ENCODE peak calls at places on chromosome X, in four cellular contexts. One of them, this sample, is unnamed.

GRCh38 chrX:72126539-72127140 is 5.1 kb downstream of the RTL5 start:
- DNase-seq in neural progenitor cell: peak; percentile 72
- DNase-seq in H9: peak; percentile 83
- DNase-seq in tibial artery: peak; percentile 92
- DNase-seq in this sample: peak; percentile 77

GRCh38 chrX:37755073-37755472 is 24.8 kb upstream of the CYBB start:
- DNase-seq in neural progenitor cell: no peak
- DNase-seq in H9: no peak
- DNase-seq in tibial artery: no peak
- DNase-seq in this sample: no peak

GRCh38 chrX:139559383-139560042 is 29.0 kb downstream of the F9 start:
- DNase-seq in neural progenitor cell: peak; percentile 75
- DNase-seq in H9: peak; percentile 39
- DNase-seq in tibial artery: no peak
- DNase-seq in this sample: peak; percentile 26

GRCh38 chrX:94400488-94400887 is 726.5 kb downstream of the FAM133A start:
- DNase-seq in neural progenitor cell: no peak
- DNase-seq in H9: peak; percentile 71
- DNase-seq in tibial artery: no peak
- DNase-seq in this sample: no peak

GRCh38 chrX:111928457-111928856 is 52.5 kb downstream of the TRPC5OS start:
- DNase-seq in neural progenitor cell: peak; percentile 58
- DNase-seq in H9: no peak
- DNase-seq in tibial artery: no peak
- DNase-seq in this sample: no peak

GRCh38 chrX:724256-724655 is 93.7 kb downstream of the SHOX start:
- DNase-seq in neural progenitor cell: no peak
- DNase-seq in H9: no peak
- DNase-seq in tibial artery: no peak
- DNase-seq in this sample: no peak

GRCh38 chrX:43968347-43968746 is 4.8 kb downstream of the NDP start:
- DNase-seq in neural progenitor cell: no peak
- DNase-seq in H9: no peak
- DNase-seq in tibial artery: no peak
- DNase-seq in this sample: no peak

GRCh38 chrX:87489071-87489470 is 28.5 kb upstream of the KLHL4 start:
- DNase-seq in neural progenitor cell: no peak
- DNase-seq in H9: no peak
- DNase-seq in tibial artery: no peak
- DNase-seq in this sample: no peak

GRCh38 chrX:11412715-11413623 is 119.8 kb downstream of the AMELX start:
- DNase-seq in neural progenitor cell: no peak
- DNase-seq in H9: no peak
- DNase-seq in tibial artery: peak; percentile 72
- DNase-seq in this sample: no peak

GRCh38 chrX:57643698-57644097 is 36.4 kb downstream of the NLRP2B start:
- DNase-seq in neural progenitor cell: no peak
- DNase-seq in H9: no peak
- DNase-seq in tibial artery: no peak
- DNase-seq in this sample: no peak

GRCh38 chrX:13762015-13762414 is 27.5 kb downstream of the OFD1 start:
- DNase-seq in neural progenitor cell: peak; percentile 30
- DNase-seq in H9: no peak
- DNase-seq in tibial artery: no peak
- DNase-seq in this sample: no peak

GRCh38 chrX:125646195-125646594 is 326.5 kb downstream of the TEX13C start:
- DNase-seq in neural progenitor cell: no peak
- DNase-seq in H9: no peak
- DNase-seq in tibial artery: no peak
- DNase-seq in this sample: no peak

GRCh38 chrX:108347800-108348199 is 90.4 kb downstream of the COL4A6 start:
- DNase-seq in neural progenitor cell: peak; percentile 76
- DNase-seq in H9: peak; percentile 73
- DNase-seq in tibial artery: no peak
- DNase-seq in this sample: no peak

GRCh38 chrX:65674351-65674893 is 7.0 kb downstream of the MSN start:
- DNase-seq in neural progenitor cell: no peak
- DNase-seq in H9: no peak
- DNase-seq in tibial artery: no peak
- DNase-seq in this sample: no peak

GRCh38 chrX:48975541-48975940 is 3.9 kb upstream of the KCND1 start:
- DNase-seq in neural progenitor cell: no peak
- DNase-seq in H9: no peak
- DNase-seq in tibial artery: no peak
- DNase-seq in this sample: no peak

GRCh38 chrX:132444936-132445335 is 43.9 kb downstream of the MBNL3 start:
- DNase-seq in neural progenitor cell: no peak
- DNase-seq in H9: no peak
- DNase-seq in tibial artery: no peak
- DNase-seq in this sample: no peak

GRCh38 chrX:48715066-48715465 is 18.5 kb downstream of the SUV39H1 start:
- DNase-seq in neural progenitor cell: no peak
- DNase-seq in H9: no peak
- DNase-seq in tibial artery: no peak
- DNase-seq in this sample: no peak

GRCh38 chrX:819684-820083 is 189.1 kb downstream of the SHOX start:
- DNase-seq in neural progenitor cell: no peak
- DNase-seq in H9: no peak
- DNase-seq in tibial artery: no peak
- DNase-seq in this sample: no peak

GRCh38 chrX:155143959-155144548 is 72.2 kb upstream of the VBP1 start:
- DNase-seq in neural progenitor cell: no peak
- DNase-seq in H9: no peak
- DNase-seq in tibial artery: no peak
- DNase-seq in this sample: no peak

GRCh38 chrX:51614353-51614752 is 4.4 kb downstream of the CENPVL3 start:
- DNase-seq in neural progenitor cell: peak; percentile 56
- DNase-seq in H9: peak; percentile 26
- DNase-seq in tibial artery: no peak
- DNase-seq in this sample: no peak

GRCh38 chrX:34849371-34849770 is 93.2 kb upstream of the FAM47B start:
- DNase-seq in neural progenitor cell: no peak
- DNase-seq in H9: no peak
- DNase-seq in tibial artery: no peak
- DNase-seq in this sample: no peak

GRCh38 chrX:130915302-130915701 is 12.3 kb upstream of the ENOX2 start:
- DNase-seq in neural progenitor cell: no peak
- DNase-seq in H9: no peak
- DNase-seq in tibial artery: no peak
- DNase-seq in this sample: no peak

GRCh38 chrX:12825801-12826200 is 34.6 kb downstream of the PRPS2 start:
- DNase-seq in neural progenitor cell: no peak
- DNase-seq in H9: no peak
- DNase-seq in tibial artery: no peak
- DNase-seq in this sample: peak; percentile 91

GRCh38 chrX:101265869-101266428 is 25.2 kb downstream of the TAF7L start:
- DNase-seq in neural progenitor cell: no peak
- DNase-seq in H9: no peak
- DNase-seq in tibial artery: no peak
- DNase-seq in this sample: peak; percentile 44

GRCh38 chrX:74383611-74384010 is 37.7 kb upstream of the SLC16A2 start:
- DNase-seq in neural progenitor cell: peak; percentile 44
- DNase-seq in H9: peak; percentile 57
- DNase-seq in tibial artery: no peak
- DNase-seq in this sample: peak; percentile 39

GRCh38 chrX:13078739-13079444 is 34.5 kb upstream of the FAM9C start:
- DNase-seq in neural progenitor cell: peak; percentile 20
- DNase-seq in H9: no peak
- DNase-seq in tibial artery: peak; percentile 80
- DNase-seq in this sample: peak; percentile 58

DNA sequence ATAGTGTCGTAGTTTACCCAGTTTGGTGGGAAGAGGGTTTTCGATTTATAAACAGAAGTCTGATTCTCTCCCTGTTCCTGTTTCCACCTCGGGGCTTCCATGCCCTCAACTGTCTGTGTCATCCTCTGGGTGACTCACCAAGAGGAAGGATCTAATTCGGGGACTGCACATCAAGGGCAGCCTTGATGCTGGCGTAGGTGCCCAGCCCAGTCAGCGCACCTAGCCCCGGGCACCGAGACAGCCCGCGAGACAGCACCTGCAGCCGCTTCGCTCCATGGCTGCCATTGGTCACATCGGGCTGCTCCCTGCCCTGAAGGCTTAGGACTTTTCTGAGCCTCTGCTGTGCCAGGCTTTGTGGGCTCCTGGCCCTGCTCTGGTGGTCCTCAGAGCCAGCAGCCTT is 7.8 kb downstream of the ABCD1 start:
- DNase-seq in neural progenitor cell: no peak
- DNase-seq in H9: no peak
- DNase-seq in tibial artery: no peak
- DNase-seq in this sample: no peak
- H3K9me3 ChIP-seq in neural progenitor cell: no peaks in the 10 kb centered on the region
- H3K9me3 ChIP-seq in H9: peaks cover 47% of the 10 kb centered on the region
- H3K9me3 ChIP-seq in tibial artery: peaks cover 5% of the 10 kb centered on the region
- H3K9me3 ChIP-seq in this sample: no peaks in the 10 kb centered on the region

DNA sequence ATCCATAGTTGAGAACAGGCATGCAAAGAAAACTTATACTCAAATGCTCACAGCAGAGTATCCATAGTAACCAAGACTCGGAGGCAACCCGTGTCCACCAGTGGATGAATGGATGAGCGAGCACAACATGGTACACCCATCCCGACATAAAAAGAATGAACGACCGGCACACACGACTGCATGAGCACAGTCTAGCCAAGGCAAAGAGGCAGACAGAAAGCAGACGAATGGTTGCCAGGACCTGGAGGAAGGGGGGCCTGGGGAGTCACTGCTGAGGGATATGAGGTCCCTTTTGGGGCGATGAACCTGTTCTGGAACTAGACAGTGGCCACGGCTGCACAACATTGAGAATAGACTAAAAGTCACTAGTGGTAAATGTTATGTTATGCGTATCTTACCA is 13.1 kb downstream of the PDZD4 start:
- DNase-seq in neural progenitor cell: no peak
- DNase-seq in H9: no peak
- DNase-seq in tibial artery: no peak
- DNase-seq in this sample: no peak
- H3K4me1 ChIP-seq in neural progenitor cell: peaks cover 11% of the 10 kb centered on the region
- H3K4me1 ChIP-seq in H9: no peaks in the 10 kb centered on the region
- H3K4me1 ChIP-seq in tibial artery: no peaks in the 10 kb centered on the region
- H3K4me1 ChIP-seq in this sample: peaks cover 5% of the 10 kb centered on the region

GRCh38 chrX:138519296-138519695 is 192.2 kb downstream of the FGF13 start:
- DNase-seq in neural progenitor cell: peak; percentile 76
- DNase-seq in H9: no peak
- DNase-seq in tibial artery: no peak
- DNase-seq in this sample: no peak
- H3K27ac ChIP-seq in neural progenitor cell: no peak overlapping the region
- H3K27ac ChIP-seq in H9: no peak overlapping the region
- H3K27ac ChIP-seq in tibial artery: no peak overlapping the region
- H3K27ac ChIP-seq in this sample: no peak overlapping the region

GRCh38 chrX:40316502-40316901 is 218.7 kb upstream of the BCOR start:
- DNase-seq in neural progenitor cell: no peak
- DNase-seq in H9: no peak
- DNase-seq in tibial artery: no peak
- DNase-seq in this sample: no peak
- H3K9me3 ChIP-seq in neural progenitor cell: peaks cover 5% of the 10 kb centered on the region
- H3K9me3 ChIP-seq in H9: no peaks in the 10 kb centered on the region
- H3K9me3 ChIP-seq in tibial artery: peaks cover 57% of the 10 kb centered on the region
- H3K9me3 ChIP-seq in this sample: no peaks in the 10 kb centered on the region

GRCh38 chrX:118720058-118720707 is 7.2 kb upstream of the IL13RA1 start:
- DNase-seq in neural progenitor cell: no peak
- DNase-seq in H9: peak; percentile 29
- DNase-seq in tibial artery: no peak
- DNase-seq in this sample: no peak
- H3K4me1 ChIP-seq in neural progenitor cell: no peaks in the 10 kb centered on the region
- H3K4me1 ChIP-seq in H9: no peaks in the 10 kb centered on the region
- H3K4me1 ChIP-seq in tibial artery: no peaks in the 10 kb centered on the region
- H3K4me1 ChIP-seq in this sample: peaks cover 7% of the 10 kb centered on the region

This sample was measured in SJSA1.